ENCODE peak calls at places on chromosomes 16 and 17, in four cellular contexts. G is brain microvascular endothelial cell, I is uterus, N is body of pancreas. Z is an unnamed sample. For H3K27me3, the result is how much of the 10 kb centered on the place peaks cover.

GRCh38 chr16:20243731-20244281 is 83.5 kb downstream of the GP2 start:
- DNase-seq in G (no peak), I (no peak), N (no peak), Z (no peak)

GRCh38 chr16:11619327-11619851 is 32.7 kb upstream of the LITAF start:
- DNase-seq in G (no peak), I (no peak), N (no peak), Z (no peak)

GRCh38 chr16:50815382-50815781 is 73.5 kb downstream of the CYLD start:
- DNase-seq in G (no peak), I (no peak), N (no peak), Z (no peak)

GRCh38 chr17:332023-332422 is 20.6 kb downstream of the RPH3AL start:
- DNase-seq in G (no peak), I (no peak), N (peak), Z (no peak)

GRCh38 chr17:65389956-65390355 is 171.5 kb downstream of the AXIN2 start:
- DNase-seq in G (peak), I (no peak), N (no peak), Z (no peak)

GRCh38 chr17:45293413-45294211 is 23.2 kb downstream of the MAP3K14 start:
- DNase-seq in G (peak), I (peak), N (peak), Z (no peak)

GRCh38 chr17:48031966-48032365 is 5.6 kb downstream of the COPZ2 start:
- DNase-seq in G (no peak), I (no peak), N (no peak), Z (no peak)

GRCh38 chr16:35746963-35747657 is 2287.7 kb downstream of the TP53TG3F start:
- DNase-seq in G (no peak), I (no peak), N (no peak), Z (no peak)

GRCh38 chr17:80792373-80792781 is 199.3 kb upstream of the CHMP6 start:
- DNase-seq in G (peak), I (peak), N (no peak), Z (no peak)

GRCh38 chr16:52265446-52265861 is 281.5 kb downstream of the TOX3 start:
- DNase-seq in G (no peak), I (no peak), N (no peak), Z (peak)

GRCh38 chr17:15273141-15273793 is 8.1 kb upstream of the PMP22 start:
- DNase-seq in G (peak), I (peak), N (no peak), Z (no peak)

GRCh38 chr16:74896389-74897370 is 88.2 kb downstream of the WDR59 start:
- DNase-seq in G (peak), I (no peak), N (no peak), Z (no peak)

GRCh38 chr17:38558751-38559024 is 47.1 kb downstream of the SRCIN1 start:
- DNase-seq in G (no peak), I (peak), N (no peak), Z (no peak)

GRCh38 chr16:88782454-88783390 is 2.3 kb downstream of the PIEZO1 start:
- DNase-seq in G (peak), I (peak), N (no peak), Z (no peak)

GRCh38 chr17:29936724-29937123 is 4.7 kb upstream of the EFCAB5 start:
- DNase-seq in G (no peak), I (no peak), N (no peak), Z (no peak)

GRCh38 chr17:59842901-59843652 is 49.7 kb downstream of the TUBD1 start:
- DNase-seq in G (peak), I (no peak), N (peak), Z (peak)

GRCh38 chr17:76556759-76557367 is 17.0 kb downstream of the PRCD start:
- DNase-seq in G (no peak), I (no peak), N (no peak), Z (peak)

GRCh38 chr16:24150282-24150681 is 105.9 kb upstream of the CACNG3 start:
- DNase-seq in G (no peak), I (no peak), N (no peak), Z (no peak)

GRCh38 chr16:21650517-21650916 is 1.9 kb downstream of the IGSF6 start:
- DNase-seq in G (no peak), I (no peak), N (no peak), Z (no peak)

GRCh38 chr16:88882358-88883030 is 16.0 kb upstream of the PABPN1L start:
- DNase-seq in G (no peak), I (no peak), N (no peak), Z (no peak)

GRCh38 chr16:28202147-28202746 is 9.5 kb downstream of the XPO6 start:
- DNase-seq in G (no peak), I (no peak), N (no peak), Z (no peak)

GRCh38 chr17:80192268-80192667 is 22.4 kb downstream of the CARD14 start:
- DNase-seq in G (no peak), I (no peak), N (no peak), Z (no peak)

GRCh38 chr17:78032166-78032565 is 73.7 kb downstream of the TNRC6C start:
- DNase-seq in G (peak), I (no peak), N (no peak), Z (no peak)

GRCh38 chr17:67434061-67434525 is 57.0 kb downstream of the PITPNC1 start:
- DNase-seq in G (no peak), I (no peak), N (no peak), Z (no peak)

GRCh38 chr16:28187595-28188004 is 24.2 kb downstream of the XPO6 start:
- DNase-seq in G (no peak), I (no peak), N (no peak), Z (no peak)

GRCh38 chr17:81396278-81396721 is 1.0 kb downstream of the BAHCC1 start:
- DNase-seq in G (no peak), I (no peak), N (no peak), Z (no peak)

GRCh38 chr16:73013974-73014373 is 34.0 kb downstream of the ZFHX3 start:
- DNase-seq in G (no peak), I (no peak), N (no peak), Z (no peak)

GRCh38 chr17:77316191-77316641 is 175.4 kb downstream of the SEC14L1 start:
- DNase-seq in G (peak), I (peak), N (no peak), Z (no peak)

GRCh38 chr17:4947411-4948165 is 742 bp downstream of the PFN1 start:
- DNase-seq in G (peak), I (peak), N (peak), Z (peak)

GRCh38 chr16:68512183-68512582 is 26.9 kb upstream of the ZFP90 start:
- DNase-seq in G (no peak), I (no peak), N (no peak), Z (no peak)

GRCh38 chr17:692116-692515 is 22.5 kb downstream of the VPS53 start:
- DNase-seq in G (peak), I (no peak), N (no peak), Z (no peak)

GRCh38 chr17:7579001-7579838 is at the start of gene CD68:
- DNase-seq in G (peak), I (peak), N (peak), Z (peak)

GRCh38 chr16:35182943-35183550 is 1723.6 kb downstream of the TP53TG3F start:
- DNase-seq in G (no peak), I (no peak), N (no peak), Z (no peak)

GRCh38 chr17:10745231-10745630 is 15.4 kb upstream of the TMEM220 start:
- DNase-seq in G (no peak), I (no peak), N (no peak), Z (no peak)

GRCh38 chr17:15468142-15468541 is 721 bp upstream of the CDRT4 start:
- DNase-seq in G (no peak), I (no peak), N (no peak), Z (peak)

GRCh38 chr17:3723556-3724372 is at the start of gene HASPIN:
- DNase-seq in G (peak), I (peak), N (peak), Z (peak)

DNA sequence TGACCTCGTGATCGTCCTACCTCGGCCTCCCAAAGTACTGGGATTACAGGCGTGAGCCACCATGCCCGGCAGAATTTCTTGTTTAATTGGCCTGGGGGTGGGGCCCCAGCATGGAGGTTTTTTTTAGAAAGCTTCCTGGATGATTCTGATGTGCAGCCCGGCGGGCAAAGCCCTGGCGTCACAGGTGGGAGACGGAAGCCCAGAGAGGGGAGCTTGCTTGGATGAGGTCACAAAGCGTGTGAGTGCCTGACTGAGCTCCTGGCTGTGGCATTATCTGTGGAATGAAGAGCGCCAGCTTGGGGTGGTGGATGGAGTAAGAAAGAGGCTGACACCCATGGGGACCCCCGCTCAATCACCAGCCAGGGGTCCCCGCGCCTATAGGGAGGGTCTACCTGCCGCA is 4.1 kb downstream of the VASN start:
- DNase-seq in G (no peak), I (peak), N (no peak), Z (no peak)
- H3K4me3 ChIP-seq in G (no peak), I (no peak), N (no peak), Z (no peak)

GRCh38 chr17:14150604-14151003 is 81.3 kb downstream of the COX10 start:
- DNase-seq in G (no peak), I (no peak), N (no peak), Z (no peak)
- H3K27me3 ChIP-seq in G (under half), I (under half), N (under half), Z (under half)

GRCh38 chr17:56230660-56231059 is 77.4 kb downstream of the ANKFN1 start:
- DNase-seq in G (no peak), I (no peak), N (no peak), Z (no peak)

GRCh38 chr17:56231693-56232092 is 78.4 kb downstream of the ANKFN1 start:
- DNase-seq in G (no peak), I (no peak), N (no peak), Z (no peak)
- TF ChIP-seq CTCF in G (no peak), I (no peak), N (no peak), Z (peak)

DNA sequence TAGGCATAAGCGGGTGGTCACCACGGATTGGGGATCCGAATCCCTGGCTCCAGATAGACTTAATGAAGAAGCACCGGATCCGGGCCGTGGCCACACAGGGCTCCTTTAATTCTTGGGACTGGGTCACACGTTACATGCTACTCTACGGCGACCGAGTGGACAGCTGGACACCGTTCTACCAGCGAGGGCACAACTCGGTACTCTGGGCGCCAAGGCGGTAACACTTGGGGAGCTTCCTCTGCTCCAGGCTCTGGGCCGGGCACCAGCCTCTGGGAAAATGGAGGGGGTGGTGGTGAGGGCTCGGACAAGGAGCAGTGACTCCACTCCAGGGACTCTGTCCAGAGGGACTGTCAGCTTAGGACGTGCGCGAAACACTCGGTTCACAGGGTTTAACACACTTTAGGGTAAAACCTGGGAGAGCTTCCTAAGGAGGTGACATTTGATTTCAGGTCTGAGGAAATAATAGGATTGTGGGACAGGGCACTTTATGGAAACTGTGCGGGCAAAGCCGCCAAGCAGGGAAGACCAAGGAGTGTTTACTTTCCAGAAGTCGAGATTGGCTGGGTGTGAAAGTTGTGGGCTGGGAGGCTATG is 1.8 kb downstream of the CNTNAP1 start:
- DNase-seq in G (no peak), I (no peak), N (no peak), Z (no peak)
- H3K4me3 ChIP-seq in G (no peak), I (peak), N (no peak), Z (no peak)

DNA sequence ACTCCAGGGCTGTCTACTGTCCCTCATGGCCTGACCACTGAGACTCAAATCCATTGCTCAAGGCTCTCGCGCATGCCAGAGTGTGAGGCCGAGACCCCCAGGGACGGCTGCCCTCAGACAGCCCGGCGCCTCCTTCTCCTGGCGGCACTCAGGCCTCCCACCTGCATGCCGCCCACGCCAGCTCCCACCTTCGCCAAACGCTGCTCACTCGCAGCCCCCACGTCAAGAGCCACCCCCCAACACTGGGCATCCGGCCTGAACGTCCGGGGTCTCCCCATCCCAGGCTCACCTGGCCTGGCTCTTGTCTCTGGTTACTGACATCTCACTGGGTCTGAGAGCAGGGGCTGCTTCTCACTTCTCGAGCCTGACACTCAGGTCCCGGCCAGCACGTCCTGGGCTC is 12.3 kb upstream of the CACNA1H start:
- DNase-seq in G (no peak), I (no peak), N (no peak), Z (no peak)
- H3K27me3 ChIP-seq in G (under half), I (under half), N (under half), Z (under half)

DNA sequence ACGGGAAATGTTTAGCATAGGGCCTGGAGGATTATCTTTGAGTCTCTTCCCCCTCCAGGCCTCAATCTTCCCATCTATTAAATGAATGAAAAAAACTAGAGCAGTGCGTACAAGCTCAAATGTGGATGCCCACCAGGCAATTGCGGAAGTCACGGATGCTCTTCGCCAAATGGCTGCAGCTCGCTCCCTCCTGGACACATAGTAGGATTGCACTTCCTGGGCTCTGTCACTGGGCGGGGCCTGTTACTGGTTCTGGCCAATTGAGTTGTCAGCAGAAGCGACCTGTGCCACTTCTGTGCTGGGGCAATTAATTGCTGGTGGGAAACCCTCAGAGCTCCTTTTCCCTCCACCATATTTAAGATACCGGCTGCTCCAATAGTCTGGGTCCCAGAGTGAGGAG is 168.2 kb upstream of the IRX6 start:
- DNase-seq in G (no peak), I (no peak), N (no peak), Z (no peak)
- TF ChIP-seq CTCF in G (no peak), I (no peak), N (no peak), Z (no peak)

GRCh38 chr16:67191410-67191994 is 453 bp upstream of the E2F4 start:
- DNase-seq in G (no peak), I (no peak), N (no peak), Z (no peak)
- H3K4me3 ChIP-seq in G (peak), I (peak), N (no peak), Z (peak)